ENCODE peak calls at places on chromosomes 12 and 14, in ten cellular contexts. One of them, this sample, is unnamed.

GRCh38 chr14:50941151-50941550 is 3.1 kb downstream of the PYGL start:
- DNase-seq in hypothalamus: no peak
- DNase-seq in NCI-H187: no peak
- DNase-seq in NCI-H345: no peak
- DNase-seq in fibroblast of gingiva: peak; percentile 14
- DNase-seq in IMR-90: peak; percentile 31
- DNase-seq in stimulated activated CD4-positive, alpha-beta T cell treated with anti-CD3 and anti-CD28 coated beads, Interleukin-15, amount 100 ng/mL, for 1 hour: no peak
- DNase-seq in NCI-H1092 treated with DMSO at 0.1 percent for 48 hours: no peak
- DNase-seq in naive B cell: no peak
- DNase-seq in nucleus accumbens: no peak
- DNase-seq in this sample: no peak

GRCh38 chr12:45434094-45434493 is 218.2 kb downstream of the ANO6 start:
- DNase-seq in hypothalamus: no peak
- DNase-seq in NCI-H187: no peak
- DNase-seq in NCI-H345: no peak
- DNase-seq in fibroblast of gingiva: no peak
- DNase-seq in IMR-90: no peak
- DNase-seq in stimulated activated CD4-positive, alpha-beta T cell treated with anti-CD3 and anti-CD28 coated beads, Interleukin-15, amount 100 ng/mL, for 1 hour: no peak
- DNase-seq in NCI-H1092 treated with DMSO at 0.1 percent for 48 hours: no peak
- DNase-seq in naive B cell: no peak
- DNase-seq in nucleus accumbens: no peak
- DNase-seq in this sample: no peak

GRCh38 chr14:54805521-54806322 is 96.9 kb downstream of the GCH1 start:
- DNase-seq in hypothalamus: peak; percentile 31
- DNase-seq in NCI-H187: peak; percentile 37
- DNase-seq in NCI-H345: peak; percentile 75
- DNase-seq in fibroblast of gingiva: peak; percentile 70
- DNase-seq in IMR-90: peak; percentile 77
- DNase-seq in stimulated activated CD4-positive, alpha-beta T cell treated with anti-CD3 and anti-CD28 coated beads, Interleukin-15, amount 100 ng/mL, for 1 hour: peak; percentile 62
- DNase-seq in NCI-H1092 treated with DMSO at 0.1 percent for 48 hours: peak; percentile 82
- DNase-seq in naive B cell: peak; percentile 63
- DNase-seq in nucleus accumbens: peak; percentile 19
- DNase-seq in this sample: peak; percentile 84

GRCh38 chr12:115866909-115867525 is 410.5 kb downstream of the MED13L start:
- DNase-seq in hypothalamus: no peak
- DNase-seq in NCI-H187: no peak
- DNase-seq in NCI-H345: peak; percentile 62
- DNase-seq in fibroblast of gingiva: no peak
- DNase-seq in IMR-90: no peak
- DNase-seq in stimulated activated CD4-positive, alpha-beta T cell treated with anti-CD3 and anti-CD28 coated beads, Interleukin-15, amount 100 ng/mL, for 1 hour: no peak
- DNase-seq in NCI-H1092 treated with DMSO at 0.1 percent for 48 hours: no peak
- DNase-seq in naive B cell: no peak
- DNase-seq in nucleus accumbens: no peak
- DNase-seq in this sample: no peak

GRCh38 chr14:92850492-92850891 is 56.4 kb downstream of the GOLGA5 start:
- DNase-seq in hypothalamus: no peak
- DNase-seq in NCI-H187: no peak
- DNase-seq in NCI-H345: no peak
- DNase-seq in fibroblast of gingiva: peak; percentile 39
- DNase-seq in IMR-90: peak; percentile 46
- DNase-seq in stimulated activated CD4-positive, alpha-beta T cell treated with anti-CD3 and anti-CD28 coated beads, Interleukin-15, amount 100 ng/mL, for 1 hour: no peak
- DNase-seq in NCI-H1092 treated with DMSO at 0.1 percent for 48 hours: no peak
- DNase-seq in naive B cell: no peak
- DNase-seq in nucleus accumbens: no peak
- DNase-seq in this sample: peak; percentile 22

GRCh38 chr14:22897357-22897756 is 14.3 kb downstream of the REM2 start:
- DNase-seq in hypothalamus: no peak
- DNase-seq in NCI-H187: no peak
- DNase-seq in NCI-H345: no peak
- DNase-seq in fibroblast of gingiva: no peak
- DNase-seq in IMR-90: no peak
- DNase-seq in stimulated activated CD4-positive, alpha-beta T cell treated with anti-CD3 and anti-CD28 coated beads, Interleukin-15, amount 100 ng/mL, for 1 hour: no peak
- DNase-seq in NCI-H1092 treated with DMSO at 0.1 percent for 48 hours: no peak
- DNase-seq in naive B cell: no peak
- DNase-seq in nucleus accumbens: no peak
- DNase-seq in this sample: no peak

GRCh38 chr14:47917344-47917954 is 242.0 kb upstream of the MDGA2 start:
- DNase-seq in hypothalamus: no peak
- DNase-seq in NCI-H187: no peak
- DNase-seq in NCI-H345: peak; percentile 24
- DNase-seq in fibroblast of gingiva: no peak
- DNase-seq in IMR-90: peak; percentile 13
- DNase-seq in stimulated activated CD4-positive, alpha-beta T cell treated with anti-CD3 and anti-CD28 coated beads, Interleukin-15, amount 100 ng/mL, for 1 hour: no peak
- DNase-seq in NCI-H1092 treated with DMSO at 0.1 percent for 48 hours: no peak
- DNase-seq in naive B cell: peak; percentile 16
- DNase-seq in nucleus accumbens: no peak
- DNase-seq in this sample: no peak

GRCh38 chr12:124109760-124110159 is 136.7 kb downstream of the ZNF664 start:
- DNase-seq in hypothalamus: no peak
- DNase-seq in NCI-H187: no peak
- DNase-seq in NCI-H345: no peak
- DNase-seq in fibroblast of gingiva: no peak
- DNase-seq in IMR-90: peak; percentile 5
- DNase-seq in stimulated activated CD4-positive, alpha-beta T cell treated with anti-CD3 and anti-CD28 coated beads, Interleukin-15, amount 100 ng/mL, for 1 hour: no peak
- DNase-seq in NCI-H1092 treated with DMSO at 0.1 percent for 48 hours: no peak
- DNase-seq in naive B cell: peak; percentile 7
- DNase-seq in nucleus accumbens: no peak
- DNase-seq in this sample: peak; percentile 50

GRCh38 chr12:10612110-10612509 is 1.3 kb downstream of the MAGOHB start:
- DNase-seq in hypothalamus: no peak
- DNase-seq in NCI-H187: no peak
- DNase-seq in NCI-H345: no peak
- DNase-seq in fibroblast of gingiva: no peak
- DNase-seq in IMR-90: no peak
- DNase-seq in stimulated activated CD4-positive, alpha-beta T cell treated with anti-CD3 and anti-CD28 coated beads, Interleukin-15, amount 100 ng/mL, for 1 hour: no peak
- DNase-seq in NCI-H1092 treated with DMSO at 0.1 percent for 48 hours: no peak
- DNase-seq in naive B cell: no peak
- DNase-seq in nucleus accumbens: no peak
- DNase-seq in this sample: no peak

GRCh38 chr12:68559984-68560822 is 50.5 kb upstream of the RAP1B start:
- DNase-seq in hypothalamus: no peak
- DNase-seq in NCI-H187: no peak
- DNase-seq in NCI-H345: no peak
- DNase-seq in fibroblast of gingiva: no peak
- DNase-seq in IMR-90: peak; percentile 20
- DNase-seq in stimulated activated CD4-positive, alpha-beta T cell treated with anti-CD3 and anti-CD28 coated beads, Interleukin-15, amount 100 ng/mL, for 1 hour: no peak
- DNase-seq in NCI-H1092 treated with DMSO at 0.1 percent for 48 hours: no peak
- DNase-seq in naive B cell: no peak
- DNase-seq in nucleus accumbens: no peak
- DNase-seq in this sample: no peak

This sample was measured in hepatic stellate cell.